ENCODE peak calls at places on chromosomes 11 and 22, in nine cellular contexts. N, V, L, B, G, M, X, E and F are unnamed samples.

GRCh38 chr22:30763815-30764686 is 69.4 kb downstream of the OSBP2 start:
- DNase-seq in E (peak), L (peak), G (peak), B (peak), N (peak), X (no peak), M (peak), V (peak), F (peak)

GRCh38 chr22:37419916-37420655 is 7.2 kb downstream of the ELFN2 start:
- DNase-seq in L (no peak), G (no peak), E (no peak), M (peak), X (no peak), V (no peak), B (no peak), N (no peak), F (peak)

GRCh38 chr22:18001040-18001893 is 23.1 kb downstream of the MICAL3 start:
- DNase-seq in X (peak), N (peak), V (peak), B (peak), L (peak), E (peak), M (peak), G (peak), F (peak)

GRCh38 chr11:105137286-105137685 is 2.3 kb downstream of the CARD18 start:
- DNase-seq in M (peak), G (no peak), V (no peak), E (no peak), N (no peak), L (no peak), B (no peak), X (no peak), F (no peak)

GRCh38 chr11:100557830-100558611 is 129.1 kb upstream of the ARHGAP42 start:
- DNase-seq in V (no peak), L (no peak), N (no peak), M (peak), B (peak), X (no peak), G (no peak), E (peak), F (no peak)

GRCh38 chr11:33722579-33723234 is 13.5 kb downstream of the CD59 start:
- DNase-seq in E (peak), V (no peak), B (peak), G (peak), N (no peak), L (no peak), M (peak), X (peak), F (no peak)

GRCh38 chr11:71269603-71270511 is 17.5 kb upstream of the SHANK2 start:
- DNase-seq in M (no peak), L (no peak), V (peak), E (peak), B (no peak), X (peak), N (no peak), G (no peak), F (no peak)

GRCh38 chr22:36056980-36057379 is 28.4 kb upstream of the RBFOX2 start:
- DNase-seq in V (no peak), G (no peak), N (no peak), X (no peak), L (no peak), B (peak), E (no peak), M (peak), F (no peak)

GRCh38 chr11:64777449-64778222 is 706 bp downstream of the SF1 start:
- DNase-seq in B (peak), X (peak), E (peak), N (peak), V (peak), G (peak), M (peak), L (peak), F (peak)

GRCh38 chr22:20237480-20238440 is 30.4 kb downstream of the RTN4R start:
- DNase-seq in M (no peak), E (no peak), N (no peak), V (no peak), L (peak), G (no peak), X (no peak), B (no peak), F (no peak)

DNA sequence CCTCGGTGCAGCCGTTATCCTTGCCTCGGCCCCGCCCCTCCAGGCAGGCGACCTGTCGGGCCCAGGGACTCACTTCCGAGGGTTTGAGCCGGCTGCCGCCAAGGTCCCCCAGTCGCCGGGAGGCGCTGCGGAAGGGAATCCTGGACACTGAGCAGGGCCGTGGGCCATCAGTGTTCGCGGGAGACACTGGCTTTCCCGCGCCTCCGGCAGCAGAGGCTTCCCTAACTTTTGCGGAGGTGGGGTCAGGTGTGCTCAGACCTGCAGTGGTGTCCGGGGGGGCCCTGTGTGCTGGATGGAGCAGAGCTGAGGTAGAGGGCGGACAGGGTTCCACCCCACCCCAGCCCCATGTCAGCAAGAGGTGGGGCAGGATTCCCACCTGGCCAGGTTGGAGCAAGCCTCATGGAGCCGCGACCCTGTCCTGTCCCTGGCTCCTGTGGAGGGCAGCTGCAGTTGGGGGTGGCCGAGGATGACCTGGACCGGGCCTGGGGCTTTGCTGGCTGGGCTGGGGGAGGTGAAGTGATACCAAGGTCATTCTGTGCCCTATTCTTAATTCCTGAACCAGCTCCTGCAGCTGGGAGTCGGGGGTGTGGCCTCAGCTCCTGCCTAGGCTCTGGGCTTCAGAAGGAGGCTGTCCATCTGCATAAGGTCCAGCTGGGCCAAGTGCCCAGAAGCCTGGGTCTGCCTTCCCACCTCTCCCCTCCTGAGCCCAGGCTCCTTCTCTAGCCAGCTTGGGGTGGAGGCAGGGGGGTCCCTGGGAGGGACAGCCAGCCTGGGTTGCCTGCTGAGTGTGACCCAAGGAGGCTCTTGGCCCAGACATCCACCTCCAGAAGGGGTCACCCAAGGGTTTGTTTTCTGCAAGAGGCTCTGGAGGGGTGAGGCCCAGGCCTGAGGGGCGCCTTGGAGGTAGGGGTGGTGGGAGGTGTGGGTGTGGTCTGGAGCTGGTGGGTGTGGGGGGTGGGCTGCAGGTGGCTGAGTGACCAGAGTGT is 8.4 kb downstream of the TSPAN4 start:
- DNase-seq in L (no peak), V (no peak), M (no peak), N (no peak), G (no peak), E (no peak), X (no peak), B (no peak), F (no peak)
- H3K4me3 ChIP-seq in L (peak), V (no peak), M (no peak), N (peak), G (no peak), E (peak), X (no peak), B (peak), F (no peak)

DNA sequence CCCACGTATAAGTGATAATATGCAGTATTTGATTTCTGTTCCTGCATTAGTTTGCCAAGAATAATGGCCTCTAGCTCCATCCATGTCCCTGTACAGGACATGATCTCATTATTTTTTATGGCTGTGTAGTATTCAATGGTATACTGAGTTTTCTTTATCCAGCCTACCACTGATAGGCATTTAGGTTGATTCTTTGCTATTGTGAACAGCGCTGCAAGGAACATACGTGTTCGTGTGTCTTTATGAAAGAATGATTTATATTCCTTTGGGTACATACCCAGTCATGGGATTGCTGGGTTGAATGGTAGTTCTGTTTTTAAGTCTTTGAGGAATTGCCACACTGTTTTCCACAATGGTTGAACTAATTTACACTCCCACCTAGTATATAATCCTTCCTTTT is 1.5 kb upstream of the FAM111A start:
- DNase-seq in V (no peak), M (no peak), B (no peak), X (no peak), E (no peak), L (no peak), G (no peak), N (no peak), F (no peak)
- H3K4me3 ChIP-seq in V (no peak), M (no peak), B (no peak), X (no peak), E (no peak), L (no peak), G (no peak), N (no peak), F (no peak)

DNA sequence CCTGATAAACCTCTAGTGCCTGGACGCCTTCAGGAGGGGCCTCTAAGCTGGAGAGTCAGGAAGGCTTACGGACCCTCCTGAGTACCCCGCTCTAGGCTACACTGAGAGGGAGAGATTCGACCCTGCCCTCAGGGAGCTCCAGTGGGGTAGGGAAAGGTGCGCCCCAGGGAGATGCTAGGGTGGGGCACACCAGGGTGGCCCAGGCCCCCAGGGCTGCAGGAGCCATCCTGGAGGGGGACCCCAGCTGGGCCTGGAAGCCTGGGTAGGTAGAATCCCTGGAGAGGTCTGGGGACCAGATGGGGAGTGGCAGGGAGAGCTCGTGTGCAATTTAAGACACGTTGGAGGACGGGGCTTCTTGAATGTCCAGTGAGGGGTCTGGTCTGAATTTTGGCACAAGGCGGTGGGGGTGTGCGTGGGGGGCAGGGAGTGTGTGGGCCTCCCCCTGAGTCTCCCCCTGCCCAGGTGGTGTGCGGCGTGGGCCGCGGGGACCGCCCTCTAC is 4.7 kb downstream of the CARNS1 start:
- DNase-seq in X (no peak), M (no peak), N (no peak), B (no peak), G (no peak), V (no peak), L (no peak), E (no peak), F (no peak)
- H3K4me3 ChIP-seq in X (peak), M (peak), N (peak), B (peak), G (peak), V (peak), L (peak), E (peak), F (peak)

GRCh38 chr11:62508336-62509058 is 38.1 kb downstream of the AHNAK start:
- DNase-seq in M (peak), B (peak), G (peak), N (no peak), L (peak), X (peak), V (peak), E (peak), F (peak)
- H3K4me3 ChIP-seq in M (no peak), B (no peak), G (peak), N (no peak), L (peak), X (no peak), V (peak), E (no peak), F (no peak)

GRCh38 chr22:44330188-44330726 is 17.5 kb upstream of the SHISAL1 start:
- DNase-seq in V (no peak), E (no peak), X (no peak), B (no peak), L (no peak), N (no peak), M (no peak), G (no peak), F (no peak)
- H3K4me3 ChIP-seq in V (peak), E (no peak), X (no peak), B (no peak), L (no peak), N (no peak), M (no peak), G (no peak), F (no peak)